ENCODE peak calls at places on chromosomes 2 and 18, in six cellular contexts. Z is AG09309, Y is suprapubic skin, K is nephron progenitor cell, O is BJ, S is psoas muscle. B is an unnamed sample.

GRCh38 chr2:10039658-10040410 is 3.5 kb upstream of the KLF11 start:
- DNase-seq in Z (no peak), Y (no peak), K (no peak), O (no peak), S (peak), B (no peak)

GRCh38 chr2:182186132-182186735 is 200.6 kb downstream of the PPP1R1C start:
- DNase-seq in Z (no peak), Y (no peak), K (peak), O (no peak), S (no peak), B (no peak)

GRCh38 chr2:197152451-197153228 is 157.9 kb downstream of the ANKRD44 start:
- DNase-seq in Z (peak), Y (no peak), K (no peak), O (no peak), S (no peak), B (no peak)

GRCh38 chr18:49814147-49814499 is 790 bp upstream of the ACAA2 start:
- DNase-seq in Z (no peak), Y (peak), K (peak), O (no peak), S (peak), B (peak)

GRCh38 chr18:59005266-59005665 is 134.4 kb upstream of the SEC11C start:
- DNase-seq in Z (no peak), Y (no peak), K (no peak), O (peak), S (no peak), B (no peak)

GRCh38 chr2:240934701-240935100 is 28.6 kb downstream of the CROCC2 start:
- DNase-seq in Z (no peak), Y (no peak), K (no peak), O (no peak), S (no peak), B (no peak)

GRCh38 chr2:169961911-169962310 is 134.7 kb downstream of the UBR3 start:
- DNase-seq in Z (peak), Y (peak), K (no peak), O (no peak), S (peak), B (no peak)

GRCh38 chr2:202774104-202774503 is 97.5 kb downstream of the ICA1L start:
- DNase-seq in Z (no peak), Y (no peak), K (no peak), O (no peak), S (no peak), B (no peak)

GRCh38 chr2:220277445-220277960 is 650.1 kb downstream of the SLC4A3 start:
- DNase-seq in Z (peak), Y (no peak), K (no peak), O (peak), S (peak), B (no peak)

GRCh38 chr2:153388246-153388645 is 90.3 kb downstream of the RPRM start:
- DNase-seq in Z (no peak), Y (no peak), K (no peak), O (no peak), S (no peak), B (no peak)

GRCh38 chr18:4468515-4468914 is 13.4 kb upstream of the DLGAP1 start:
- DNase-seq in Z (no peak), Y (no peak), K (no peak), O (no peak), S (no peak), B (no peak)

GRCh38 chr2:188456114-188456909 is 164.6 kb downstream of the GULP1 start:
- DNase-seq in Z (no peak), Y (no peak), K (no peak), O (no peak), S (no peak), B (no peak)

GRCh38 chr2:239348563-239349447 is 52.0 kb downstream of the HDAC4 start:
- DNase-seq in Z (no peak), Y (no peak), K (peak), O (peak), S (no peak), B (no peak)

DNA sequence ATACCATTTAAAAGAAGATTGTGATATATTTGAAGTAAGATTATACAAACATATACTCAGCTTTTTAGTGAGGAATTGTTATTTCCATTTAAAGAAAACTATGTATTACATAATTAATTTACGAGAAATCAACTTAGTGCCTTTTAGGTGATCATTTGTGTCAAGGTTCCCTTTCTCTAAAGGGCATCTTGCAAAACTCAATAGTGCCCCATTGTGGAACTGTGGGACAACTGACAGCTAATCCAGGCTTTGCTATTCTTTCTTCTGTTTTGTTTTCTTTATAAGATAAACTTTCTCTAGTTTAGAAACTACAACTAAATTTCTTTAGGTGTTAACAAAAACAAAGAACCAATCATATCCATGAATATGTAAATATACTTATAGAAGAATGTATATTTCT is 24.3 kb upstream of the VIT start:
- DNase-seq in Z (no peak), Y (no peak), K (no peak), O (no peak), S (no peak), B (no peak)
- TF ChIP-seq CTCF in Z (peak), Y (no peak), K (peak), O (peak), S (peak), B (peak)

GRCh38 chr2:200703926-200704637 is 107.6 kb upstream of the BZW1 start:
- DNase-seq in Z (no peak), Y (no peak), K (no peak), O (no peak), S (no peak), B (no peak)

GRCh38 chr2:200705305-200705985 is 106.3 kb upstream of the BZW1 start:
- DNase-seq in Z (no peak), Y (no peak), K (peak), O (no peak), S (no peak), B (peak)

GRCh38 chr2:200702044-200702443 is 109.7 kb upstream of the BZW1 start:
- DNase-seq in Z (no peak), Y (no peak), K (no peak), O (no peak), S (no peak), B (no peak)

GRCh38 chr2:200702646-200703118 is 109.0 kb upstream of the BZW1 start:
- DNase-seq in Z (no peak), Y (no peak), K (no peak), O (no peak), S (no peak), B (peak)

GRCh38 chr2:200703132-200703925 is 108.4 kb upstream of the BZW1 start:
- DNase-seq in Z (peak), Y (no peak), K (no peak), O (peak), S (no peak), B (peak)
- TF ChIP-seq CTCF in Z (peak), Y (peak), K (peak), O (peak), S (peak), B (no peak)

GRCh38 chr2:30880516-30880915 is 73.3 kb upstream of the CAPN13 start:
- DNase-seq in Z (no peak), Y (no peak), K (no peak), O (no peak), S (no peak), B (no peak)

GRCh38 chr2:30877833-30878232 is 70.6 kb upstream of the CAPN13 start:
- DNase-seq in Z (no peak), Y (no peak), K (no peak), O (no peak), S (no peak), B (no peak)

GRCh38 chr2:30883822-30884221 is 76.6 kb upstream of the CAPN13 start:
- DNase-seq in Z (no peak), Y (no peak), K (no peak), O (no peak), S (no peak), B (no peak)

GRCh38 chr2:30886101-30886500 is 78.9 kb upstream of the CAPN13 start:
- DNase-seq in Z (no peak), Y (no peak), K (no peak), O (no peak), S (no peak), B (no peak)

GRCh38 chr2:30883184-30883583 is 75.9 kb upstream of the CAPN13 start:
- DNase-seq in Z (no peak), Y (no peak), K (no peak), O (no peak), S (no peak), B (no peak)
- TF ChIP-seq CTCF in Z (no peak), Y (no peak), K (no peak), O (peak), S (no peak), B (no peak)

GRCh38 chr2:109401370-109401769 is 212.4 kb downstream of the SEPTIN10 start:
- DNase-seq in Z (no peak), Y (no peak), K (no peak), O (no peak), S (no peak), B (no peak)

GRCh38 chr2:109400102-109400501 is 213.7 kb downstream of the SEPTIN10 start:
- DNase-seq in Z (no peak), Y (no peak), K (no peak), O (no peak), S (no peak), B (no peak)

GRCh38 chr2:109403841-109404201 is 209.9 kb downstream of the SEPTIN10 start:
- DNase-seq in Z (no peak), Y (no peak), K (no peak), O (no peak), S (no peak), B (peak)

GRCh38 chr2:109402980-109403840 is 210.6 kb downstream of the SEPTIN10 start:
- DNase-seq in Z (no peak), Y (no peak), K (no peak), O (no peak), S (no peak), B (peak)

GRCh38 chr2:109402180-109402579 is 211.6 kb downstream of the SEPTIN10 start:
- DNase-seq in Z (no peak), Y (no peak), K (no peak), O (no peak), S (no peak), B (no peak)
- TF ChIP-seq CTCF in Z (no peak), Y (no peak), K (no peak), O (no peak), S (no peak), B (no peak)

GRCh38 chr2:1940660-1941059 is 196.3 kb upstream of the PXDN start:
- DNase-seq in Z (no peak), Y (no peak), K (no peak), O (no peak), S (no peak), B (no peak)

GRCh38 chr2:1937066-1937465 is 192.8 kb upstream of the PXDN start:
- DNase-seq in Z (no peak), Y (no peak), K (no peak), O (no peak), S (no peak), B (no peak)

GRCh38 chr2:1937480-1937879 is 193.2 kb upstream of the PXDN start:
- DNase-seq in Z (no peak), Y (no peak), K (no peak), O (no peak), S (no peak), B (no peak)

GRCh38 chr2:1936411-1936980 is 192.2 kb upstream of the PXDN start:
- DNase-seq in Z (no peak), Y (no peak), K (no peak), O (no peak), S (no peak), B (no peak)

GRCh38 chr2:1938986-1939385 is 194.7 kb upstream of the PXDN start:
- DNase-seq in Z (no peak), Y (no peak), K (no peak), O (no peak), S (no peak), B (no peak)
- TF ChIP-seq CTCF in Z (no peak), Y (no peak), K (no peak), O (no peak), S (no peak), B (no peak)

DNA sequence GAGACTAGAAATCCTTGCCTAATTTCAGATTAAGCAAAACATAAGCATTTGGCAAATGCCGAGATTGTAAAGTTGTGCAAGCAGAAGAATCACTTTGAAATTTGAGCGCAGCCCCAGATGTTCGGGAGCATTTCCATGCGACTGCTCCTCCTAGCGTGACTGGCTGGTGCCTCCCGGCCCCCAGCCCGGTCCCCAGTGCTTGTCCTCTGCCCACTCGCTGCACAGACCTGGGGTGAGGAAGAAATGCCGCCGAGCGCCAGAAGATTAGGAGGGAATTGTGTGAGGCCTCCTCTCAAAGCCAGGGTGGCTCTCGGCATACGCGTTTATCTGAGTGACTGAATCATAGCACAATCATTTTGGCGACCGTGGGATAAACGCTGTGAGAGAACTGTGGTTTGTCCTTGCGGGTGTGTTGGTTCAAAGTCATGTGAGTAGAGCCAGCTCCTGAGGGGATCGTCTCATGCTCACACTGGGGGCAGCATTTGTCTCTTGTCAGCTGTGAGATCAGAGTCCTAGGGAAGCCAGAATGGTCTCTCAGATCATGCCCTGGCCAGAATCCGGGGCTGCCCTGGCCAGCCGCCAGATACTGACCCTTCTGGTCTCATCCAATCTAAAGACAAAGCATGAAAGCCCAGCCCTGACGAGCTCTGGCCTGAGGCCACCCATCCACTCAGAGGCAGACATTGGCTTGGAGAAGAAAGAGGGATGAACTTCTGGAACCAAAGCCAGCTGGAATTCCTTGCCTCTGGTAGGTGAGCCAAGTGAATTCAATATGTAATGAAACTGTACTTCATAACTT is 189.3 kb downstream of the SH3RF3 start:
- DNase-seq in Z (peak), Y (peak), K (peak), O (peak), S (peak), B (no peak)
- TF ChIP-seq CTCF in Z (peak), Y (no peak), K (no peak), O (peak), S (peak), B (no peak)

GRCh38 chr2:39663187-39663930 is 2.4 kb upstream of the TMEM178A start:
- DNase-seq in Z (no peak), Y (no peak), K (no peak), O (no peak), S (no peak), B (no peak)
- TF ChIP-seq CTCF in Z (no peak), Y (no peak), K (no peak), O (no peak), S (no peak), B (no peak)

DNA sequence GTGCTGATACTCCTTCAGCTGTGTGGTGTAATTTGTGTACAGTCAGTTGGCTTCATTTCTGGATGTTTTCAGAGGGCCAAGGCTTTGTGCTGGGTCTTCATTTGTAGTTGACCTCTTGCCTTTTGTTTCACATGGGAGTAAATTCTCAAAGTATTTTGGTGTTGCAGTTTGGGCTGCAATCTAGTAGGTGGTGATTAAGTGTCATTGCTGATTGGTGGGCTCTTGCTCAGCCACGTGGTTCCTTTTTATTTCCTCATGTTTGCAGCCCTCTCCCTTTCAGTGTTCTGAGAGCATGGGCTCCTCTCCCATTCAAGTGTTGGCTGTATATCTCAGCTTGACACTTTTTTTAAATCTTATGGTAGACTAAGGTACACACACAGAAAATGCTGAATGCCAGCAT is 96.8 kb downstream of the SNTG2 start:
- DNase-seq in Z (no peak), Y (no peak), K (no peak), O (no peak), S (no peak), B (no peak)
- TF ChIP-seq CTCF in Z (no peak), Y (no peak), K (no peak), O (peak), S (no peak), B (no peak)

GRCh38 chr2:37154790-37155189 is 2.0 kb downstream of the EIF2AK2 start:
- DNase-seq in Z (no peak), Y (no peak), K (no peak), O (no peak), S (no peak), B (no peak)

GRCh38 chr2:37156071-37156856 is 516 bp downstream of the EIF2AK2 start:
- DNase-seq in Z (peak), Y (peak), K (no peak), O (no peak), S (peak), B (peak)

GRCh38 chr2:37153224-37153623 is 3.6 kb downstream of the EIF2AK2 start:
- DNase-seq in Z (no peak), Y (no peak), K (no peak), O (no peak), S (no peak), B (no peak)

GRCh38 chr2:37156857-37157714 is at the start of gene EIF2AK2:
- DNase-seq in Z (peak), Y (peak), K (peak), O (no peak), S (peak), B (peak)
- TF ChIP-seq CTCF in Z (no peak), Y (no peak), K (no peak), O (no peak), S (no peak), B (no peak)

B was measured in activated CD8-positive, alpha-beta T cell treated with anti-CD3 and anti-CD28 coated beads for 36 hours.